ENCODE peak calls at places on chromosomes 4 and X, in nine cellular contexts. S, T, J, I, U, X, W, F and L are unnamed samples.

GRCh38 chr4:156188596-156188995 is 234.9 kb upstream of the CTSO start:
- DNase-seq in S (no peak), U (no peak), X (no peak), I (no peak), J (no peak), W (no peak), F (no peak), T (no peak), L (no peak)

GRCh38 chr4:127781303-127782024 is 658 bp upstream of the HSPA4L start:
- DNase-seq in J (no peak), X (peak; percentile 61), W (peak; percentile 56), F (no peak), U (peak; percentile 76), S (peak; percentile 47), T (peak; percentile 66), I (no peak), L (no peak)

GRCh38 chr4:55395529-55396304 is at the start of gene TMEM165:
- DNase-seq in T (peak; percentile 93), U (peak; percentile 97), I (peak; percentile 93), X (peak; percentile 93), W (peak; percentile 67), J (peak; percentile 94), S (peak; percentile 91), F (peak; percentile 93), L (peak; percentile 93)

GRCh38 chrX:4182010-4182806 is 468.8 kb upstream of the PRKX start:
- DNase-seq in J (no peak), X (no peak), T (no peak), F (no peak), U (no peak), S (no peak), W (peak; percentile 80), I (no peak), L (no peak)

GRCh38 chr4:79476196-79476595 is 68.2 kb upstream of the GK2 start:
- DNase-seq in J (no peak), W (no peak), S (no peak), F (no peak), U (no peak), I (no peak), X (no peak), T (no peak), L (no peak)

GRCh38 chr4:183508693-183509092 is 3.8 kb downstream of the ING2 start:
- DNase-seq in I (no peak), S (no peak), X (no peak), J (no peak), F (no peak), W (no peak), U (no peak), T (no peak), L (no peak)

GRCh38 chr4:2830632-2831610 is 12.7 kb upstream of the ADD1 start:
- DNase-seq in F (no peak), I (no peak), U (no peak), S (no peak), X (peak; percentile 10), J (no peak), T (no peak), W (no peak), L (no peak)

GRCh38 chr4:158169931-158170690 is 2.7 kb downstream of the GASK1B start:
- DNase-seq in I (no peak), F (peak; percentile 61), J (no peak), S (no peak), U (no peak), T (no peak), X (no peak), W (no peak), L (no peak)

GRCh38 chrX:43559643-43560042 is 96.5 kb upstream of the MAOA start:
- DNase-seq in X (no peak), W (no peak), T (peak; percentile 59), U (no peak), S (peak; percentile 31), I (peak; percentile 16), F (peak; percentile 30), J (peak; percentile 77), L (peak; percentile 57)

GRCh38 chrX:139126493-139126892 is 404.0 kb upstream of the F9 start:
- DNase-seq in S (peak; percentile 14), X (no peak), T (no peak), F (peak; percentile 20), U (no peak), W (no peak), J (peak; percentile 65), I (no peak), L (peak; percentile 75)

GRCh38 chrX:74232859-74233258 is 71.1 kb upstream of the ZCCHC13 start:
- DNase-seq in U (no peak), X (no peak), S (no peak), I (no peak), F (peak; percentile 24), W (no peak), T (no peak), J (no peak), L (no peak)

GRCh38 chr4:15250021-15250441 is 177.8 kb upstream of the C1QTNF7 start:
- DNase-seq in X (no peak), I (no peak), J (no peak), W (no peak), S (peak; percentile 57), U (no peak), F (no peak), T (no peak), L (no peak)

GRCh38 chrX:13570245-13570573 is 808 bp downstream of the EGFL6 start:
- DNase-seq in J (peak; percentile 13), S (no peak), U (no peak), F (no peak), W (no peak), T (no peak), I (no peak), X (no peak), L (no peak)

GRCh38 chr4:136754810-136755530 is 777.3 kb downstream of the PCDH18 start:
- DNase-seq in S (no peak), T (no peak), U (no peak), X (no peak), W (no peak), I (no peak), F (no peak), J (no peak), L (no peak)

GRCh38 chr4:7060346-7061150 is 7.3 kb downstream of the GRPEL1 start:
- DNase-seq in F (no peak), U (no peak), T (no peak), X (peak; percentile 19), W (no peak), J (no peak), S (no peak), I (no peak), L (no peak)

GRCh38 chr4:7061815-7062214 is 6.0 kb downstream of the GRPEL1 start:
- DNase-seq in J (no peak), I (no peak), S (no peak), T (no peak), X (no peak), F (no peak), W (no peak), U (no peak), L (no peak)

GRCh38 chr4:7059673-7060072 is 8.2 kb downstream of the GRPEL1 start:
- DNase-seq in J (no peak), S (no peak), T (no peak), I (no peak), W (no peak), F (no peak), U (no peak), X (no peak), L (no peak)

GRCh38 chr4:7055990-7056325 is 11.9 kb downstream of the GRPEL1 start:
- DNase-seq in W (no peak), U (no peak), X (peak; percentile 41), I (no peak), J (no peak), T (no peak), F (no peak), S (no peak), L (no peak)

DNA sequence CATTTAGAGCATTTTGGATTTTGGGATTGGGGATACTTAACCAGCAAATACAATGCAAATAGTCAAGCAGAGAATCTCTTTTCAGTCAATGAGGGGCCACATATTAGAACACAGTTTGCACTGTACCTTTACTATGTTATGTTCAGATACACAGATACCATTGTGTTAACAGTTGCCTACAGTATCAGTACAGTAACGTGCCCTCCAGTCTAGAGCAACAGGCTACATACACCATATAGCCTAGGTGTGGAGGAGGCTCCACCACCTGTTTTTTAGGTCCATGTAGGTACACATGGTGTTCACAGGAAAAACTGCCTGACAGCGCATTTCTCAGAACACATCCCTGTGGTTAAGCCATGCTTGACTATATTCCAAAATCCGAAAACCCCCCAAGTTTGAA is 9.1 kb downstream of the GRPEL1 start:
- DNase-seq in T (no peak), F (no peak), W (no peak), J (no peak), X (no peak), S (no peak), U (no peak), I (no peak), L (no peak)
- H3K36me3 ChIP-seq in T (peaks cover 87% of the 10 kb centered on the region), F (peaks cover 44% of the 10 kb centered on the region), W (peaks cover 5% of the 10 kb centered on the region), J (peaks cover 6% of the 10 kb centered on the region), X (peaks cover 4% of the 10 kb centered on the region), S (no peaks in the 10 kb centered on the region), U (peaks cover 92% of the 10 kb centered on the region), I (no peaks in the 10 kb centered on the region), L (peaks cover 85% of the 10 kb centered on the region)

GRCh38 chr4:82968972-82969371 is 41.7 kb downstream of the LIN54 start:
- DNase-seq in I (no peak), F (no peak), J (no peak), X (no peak), S (no peak), T (no peak), W (no peak), U (no peak), L (no peak)

GRCh38 chr4:82969414-82969813 is 41.2 kb downstream of the LIN54 start:
- DNase-seq in J (no peak), U (no peak), S (no peak), F (no peak), W (no peak), T (no peak), I (no peak), X (no peak), L (no peak)

GRCh38 chr4:82965763-82966162 is 44.9 kb downstream of the LIN54 start:
- DNase-seq in W (no peak), U (no peak), J (no peak), I (no peak), S (no peak), T (no peak), X (no peak), F (no peak), L (no peak)
- H3K36me3 ChIP-seq in W (peaks cover 6% of the 10 kb centered on the region), U (peaks cover 28% of the 10 kb centered on the region), J (peaks cover 11% of the 10 kb centered on the region), I (no peaks in the 10 kb centered on the region), S (no peaks in the 10 kb centered on the region), T (peaks cover 21% of the 10 kb centered on the region), X (no peaks in the 10 kb centered on the region), F (peaks cover 27% of the 10 kb centered on the region), L (peaks cover 23% of the 10 kb centered on the region)

GRCh38 chr4:1220566-1220965 is 28.4 kb downstream of the CTBP1 start:
- DNase-seq in S (no peak), J (no peak), T (no peak), F (no peak), I (no peak), W (no peak), U (no peak), X (no peak), L (no peak)
- H3K36me3 ChIP-seq in S (peaks cover 10% of the 10 kb centered on the region), J (no peaks in the 10 kb centered on the region), T (peaks cover 67% of the 10 kb centered on the region), F (peaks cover 13% of the 10 kb centered on the region), I (no peaks in the 10 kb centered on the region), W (peaks cover 8% of the 10 kb centered on the region), U (peaks cover 75% of the 10 kb centered on the region), X (no peaks in the 10 kb centered on the region), L (peaks cover 58% of the 10 kb centered on the region)

DNA sequence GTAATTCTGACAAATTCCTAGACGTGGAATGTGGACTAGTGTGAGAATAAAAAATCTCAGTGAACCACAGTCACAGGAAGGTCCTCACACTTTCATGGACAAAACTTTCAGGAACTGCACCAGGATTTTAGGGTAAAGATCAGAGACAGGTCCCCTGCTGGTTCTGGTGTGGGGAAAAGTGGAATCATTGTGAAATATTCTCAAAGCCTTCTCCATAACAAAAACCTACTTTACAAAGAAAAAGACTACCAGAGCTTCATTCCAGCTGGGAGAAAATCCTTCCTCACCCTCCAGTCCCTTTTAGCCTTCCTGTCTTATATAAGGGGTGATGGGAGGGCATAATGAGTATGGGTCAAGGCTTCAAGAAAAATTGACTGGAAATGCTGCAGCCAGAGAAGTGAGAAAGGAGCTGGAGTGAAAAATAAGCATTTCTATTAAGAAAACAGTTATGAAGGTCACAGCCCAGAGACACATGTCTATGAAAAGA is 325.8 kb downstream of the ARAP2 start:
- DNase-seq in U (no peak), F (no peak), X (no peak), S (no peak), I (no peak), W (no peak), J (no peak), T (no peak), L (no peak)
- H3K36me3 ChIP-seq in U (no peaks in the 10 kb centered on the region), F (no peaks in the 10 kb centered on the region), X (no peaks in the 10 kb centered on the region), S (no peaks in the 10 kb centered on the region), I (no peaks in the 10 kb centered on the region), W (no peaks in the 10 kb centered on the region), J (no peaks in the 10 kb centered on the region), T (no peaks in the 10 kb centered on the region), L (no peaks in the 10 kb centered on the region)